ENCODE peak calls at places on chromosomes 5 and 9, in six cellular contexts. D is HCT116, K is Panc1, V is HepG2, M is GM12878, C is K562. Z is an unnamed sample.

GRCh38 chr9:35547889-35548418 is 57.1 kb upstream of the TESK1 start:
- ATAC-seq in V (no peak), C (no peak), D (no peak), K (no peak), M (no peak), Z (peak; percentile 8)

GRCh38 chr9:136151848-136152542 is 33.3 kb upstream of the TMEM250 start:
- ATAC-seq in M (no peak), K (peak; percentile 60), C (peak; percentile 42), V (peak; percentile 11), D (no peak), Z (no peak)

GRCh38 chr5:131413605-131414559 is 150.0 kb downstream of the CDC42SE2 start:
- ATAC-seq in D (no peak), K (no peak), M (peak; percentile 74), V (no peak), C (no peak), Z (no peak)

GRCh38 chr5:172336666-172337310 is 53.2 kb upstream of the UBTD2 start:
- ATAC-seq in D (no peak), M (no peak), C (no peak), K (no peak), V (no peak), Z (no peak)

GRCh38 chr5:127936439-127936972 is 147.1 kb upstream of the SLC12A2 start:
- ATAC-seq in V (no peak), K (no peak), C (no peak), D (no peak), M (peak; percentile 72), Z (no peak)

GRCh38 chr5:20109326-20109725 is 121.3 kb upstream of the CDH18 start:
- ATAC-seq in K (no peak), D (no peak), M (no peak), C (no peak), V (no peak), Z (no peak)

GRCh38 chr5:115542076-115542475 is 2.5 kb downstream of the FEM1C start:
- ATAC-seq in D (no peak), V (no peak), C (no peak), K (no peak), M (no peak), Z (no peak)

GRCh38 chr9:3730527-3730926 is 204.7 kb upstream of the RFX3 start:
- ATAC-seq in M (peak; percentile 74), K (no peak), C (no peak), D (no peak), V (no peak), Z (no peak)

GRCh38 chr5:179623001-179623905 is at the start of gene HNRNPH1:
- ATAC-seq in D (peak; percentile 77), K (peak; percentile 82), V (peak; percentile 62), C (peak; percentile 79), M (peak; percentile 81), Z (peak; percentile 93)

GRCh38 chr9:127723013-127723412 is 7.1 kb downstream of the TTC16 start:
- ATAC-seq in M (no peak), D (no peak), V (no peak), C (no peak), K (no peak), Z (no peak)

GRCh38 chr9:36319806-36320205 is 61.6 kb upstream of the GNE start:
- ATAC-seq in M (no peak), K (no peak), V (peak; percentile 71), D (no peak), C (no peak), Z (no peak)

GRCh38 chr9:135850737-135851136 is 56.6 kb downstream of the CAMSAP1 start:
- ATAC-seq in V (no peak), C (no peak), K (no peak), M (no peak), D (no peak), Z (no peak)

GRCh38 chr9:96617439-96618185 is 2.0 kb downstream of the CDC14B start:
- ATAC-seq in C (no peak), M (no peak), D (no peak), V (peak; percentile 32), K (peak; percentile 12), Z (no peak)

GRCh38 chr5:35671516-35671915 is 53.9 kb downstream of the SPEF2 start:
- ATAC-seq in M (no peak), D (no peak), C (no peak), V (no peak), K (no peak), Z (no peak)

GRCh38 chr5:35665066-35665465 is 47.4 kb downstream of the SPEF2 start:
- ATAC-seq in D (no peak), C (no peak), V (no peak), M (no peak), K (no peak), Z (no peak)

GRCh38 chr5:35672995-35673394 is 55.3 kb downstream of the SPEF2 start:
- ATAC-seq in V (no peak), C (no peak), K (no peak), D (no peak), M (peak; percentile 89), Z (no peak)

GRCh38 chr5:35668320-35668719 is 50.7 kb downstream of the SPEF2 start:
- ATAC-seq in M (peak; percentile 83), D (no peak), C (no peak), V (no peak), K (no peak), Z (no peak)

GRCh38 chr5:35668794-35669193 is 51.1 kb downstream of the SPEF2 start:
- ATAC-seq in D (no peak), M (peak; percentile 52), C (no peak), V (no peak), K (no peak), Z (no peak)
- H3K4me1 ChIP-seq in D (no peaks in the 10 kb centered on the region), M (no peaks in the 10 kb centered on the region), C (no peaks in the 10 kb centered on the region), V (no peaks in the 10 kb centered on the region), K (no peaks in the 10 kb centered on the region), Z (peaks cover 3% of the 10 kb centered on the region)

GRCh38 chr5:1162276-1162675 is 39.1 kb upstream of the SLC6A19 start:
- ATAC-seq in K (no peak), V (no peak), C (no peak), M (no peak), D (no peak), Z (no peak)
- TF ChIP-seq CTCF in K (no peak), V (no peak), C (no peak), M (no peak), D (no peak), Z (no peak)

GRCh38 chr9:133823189-133824105 is 85.3 kb upstream of the SARDH start:
- ATAC-seq in C (no peak), D (no peak), V (no peak), M (peak; percentile 78), K (no peak), Z (no peak)
- TF ChIP-seq POLR2AphosphoS5 in C (no peak), D (no peak), V (no peak), M (no peak), K (no peak), Z (no peak)

GRCh38 chr5:139137703-139138102 is 60.5 kb downstream of the SIL1 start:
- ATAC-seq in V (peak; percentile 50), M (peak; percentile 63), D (peak; percentile 57), K (no peak), C (peak; percentile 77), Z (no peak)
- H3K4me1 ChIP-seq in V (peaks cover 36% of the 10 kb centered on the region), M (peaks cover 29% of the 10 kb centered on the region), D (peaks cover 37% of the 10 kb centered on the region), K (peaks cover 5% of the 10 kb centered on the region), C (no peaks in the 10 kb centered on the region), Z (peaks cover 37% of the 10 kb centered on the region)

GRCh38 chr5:150734579-150735384 is 24.0 kb downstream of the DCTN4 start:
- ATAC-seq in V (no peak), K (no peak), C (peak; percentile 97), M (peak; percentile 96), D (peak; percentile 38), Z (peak; percentile 61)
- TF ChIP-seq CTCF in V (no peak), K (no peak), C (peak; percentile 40), M (peak; percentile 19), D (no peak), Z (no peak)

GRCh38 chr9:134366223-134367031 is 40.2 kb downstream of the RXRA start:
- ATAC-seq in K (peak; percentile 73), M (no peak), V (no peak), D (peak; percentile 83), C (peak; percentile 72), Z (peak; percentile 93)
- TF ChIP-seq POLR2AphosphoS5 in K (no peak), M (no peak), V (no peak), D (peak; percentile 28), C (no peak), Z (peak; percentile 87)

GRCh38 chr5:53334431-53334941 is 145.9 kb upstream of the FST start:
- ATAC-seq in K (no peak), C (no peak), D (no peak), M (no peak), V (no peak), Z (no peak)
- H3K4me1 ChIP-seq in K (no peaks in the 10 kb centered on the region), C (no peaks in the 10 kb centered on the region), D (no peaks in the 10 kb centered on the region), M (no peaks in the 10 kb centered on the region), V (no peaks in the 10 kb centered on the region), Z (no peaks in the 10 kb centered on the region)

GRCh38 chr5:96729156-96729555 is 67.0 kb downstream of the CAST start:
- ATAC-seq in M (no peak), C (no peak), D (no peak), K (no peak), V (no peak), Z (no peak)
- TF ChIP-seq CTCF in M (peak; percentile 36), C (no peak), D (peak; percentile 28), K (peak; percentile 39), V (peak; percentile 34), Z (peak; percentile 25)

GRCh38 chr5:177405312-177405711 is 4.1 kb downstream of the F12 start:
- ATAC-seq in M (no peak), C (no peak), D (no peak), V (no peak), K (no peak), Z (no peak)

GRCh38 chr5:177404641-177405134 is 4.2 kb upstream of the PFN3 start:
- ATAC-seq in D (no peak), V (no peak), K (no peak), C (no peak), M (no peak), Z (no peak)

GRCh38 chr5:177402271-177403043 is 2.0 kb upstream of the PFN3 start:
- ATAC-seq in K (peak; percentile 79), D (peak; percentile 77), V (no peak), M (peak; percentile 34), C (no peak), Z (peak; percentile 24)

GRCh38 chr5:177403194-177403825 is 2.8 kb upstream of the PFN3 start:
- ATAC-seq in D (peak; percentile 24), K (peak; percentile 63), V (no peak), C (peak; percentile 35), M (peak; percentile 51), Z (no peak)

GRCh38 chr5:177403826-177404640 is 3.6 kb upstream of the PFN3 start:
- ATAC-seq in V (peak; percentile 91), K (peak; percentile 88), C (peak; percentile 96), M (peak; percentile 93), D (peak; percentile 72), Z (peak; percentile 92)
- TF ChIP-seq POLR2AphosphoS5 in V (no peak), K (peak; percentile 56), C (peak; percentile 9), M (no peak), D (peak; percentile 79), Z (peak; percentile 50)

DNA sequence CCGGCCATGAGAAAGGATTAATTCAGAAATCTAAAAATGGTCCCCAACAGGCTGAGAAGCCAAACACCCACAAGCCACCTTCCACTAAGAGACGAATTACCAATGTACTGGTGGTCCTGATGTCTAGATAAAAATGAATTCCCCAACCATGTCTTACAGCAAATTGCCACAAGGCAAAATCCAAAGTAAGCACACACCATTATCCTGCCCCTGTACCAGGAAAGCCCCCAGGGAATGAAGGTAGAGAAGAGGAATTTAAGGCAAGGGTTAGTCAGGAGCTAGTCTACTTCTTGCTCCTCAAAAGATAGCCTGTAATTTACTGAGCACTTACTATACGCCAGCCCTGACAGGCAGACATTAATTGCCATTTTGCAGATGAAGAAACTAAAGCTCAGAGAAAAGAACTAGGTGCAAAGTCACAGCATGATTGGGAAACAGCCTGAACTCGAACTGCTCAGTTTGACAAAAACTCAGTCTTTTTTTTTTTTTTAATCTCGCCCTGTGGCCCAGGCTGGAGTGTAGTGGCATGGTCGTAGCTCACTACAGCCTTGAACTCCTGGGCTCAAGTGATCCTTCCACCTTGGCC is 64.3 kb downstream of the RAPGEF1 start:
- ATAC-seq in K (no peak), C (no peak), V (no peak), D (no peak), M (no peak), Z (no peak)
- H3K4me1 ChIP-seq in K (peaks cover 73% of the 10 kb centered on the region), C (peaks cover 10% of the 10 kb centered on the region), V (peaks cover 56% of the 10 kb centered on the region), D (peaks cover 40% of the 10 kb centered on the region), M (peaks cover 73% of the 10 kb centered on the region), Z (peaks cover 100% of the 10 kb centered on the region)

Z was measured in gastroesophageal sphincter.